ENCODE peak calls at places on chromosomes 6 and 20, in five cellular contexts. R is NCI-H1092 treated with DMSO at 0.1 percent for 48 hours, I is uterus, O is natural killer cell, D is choroid plexus epithelial cell. T is an unnamed sample.

GRCh38 chr20:35478804-35479472 is 23.5 kb downstream of the CEP250 start:
- DNase-seq in R (no peak), I (no peak), O (no peak), D (peak), T (no peak)

GRCh38 chr20:62051901-62052255 is 13.8 kb downstream of the TAF4 start:
- DNase-seq in R (no peak), I (no peak), O (no peak), D (no peak), T (no peak)

GRCh38 chr20:57313951-57314350 is 15.7 kb upstream of the SPO11 start:
- DNase-seq in R (no peak), I (no peak), O (no peak), D (no peak), T (no peak)

GRCh38 chr6:79570129-79570801 is 33.0 kb upstream of the LCA5 start:
- DNase-seq in R (peak), I (peak), O (no peak), D (peak), T (no peak)

GRCh38 chr6:30726506-30727413 is 6.6 kb downstream of the TUBB start:
- DNase-seq in R (no peak), I (no peak), O (no peak), D (no peak), T (no peak)

GRCh38 chr20:32336918-32337347 is 21.2 kb upstream of the ASXL1 start:
- DNase-seq in R (peak), I (no peak), O (no peak), D (peak), T (no peak)

GRCh38 chr6:116229287-116229913 is 24.5 kb downstream of the TSPYL4 start:
- DNase-seq in R (no peak), I (peak), O (no peak), D (peak), T (no peak)

GRCh38 chr20:63955281-63955845 is 853 bp downstream of the UCKL1 start:
- DNase-seq in R (no peak), I (no peak), O (no peak), D (no peak), T (no peak)

GRCh38 chr6:30790734-30791383 is 46.5 kb upstream of the IER3 start:
- DNase-seq in R (no peak), I (no peak), O (no peak), D (no peak), T (no peak)

GRCh38 chr20:51876511-51876910 is 74.2 kb upstream of the SALL4 start:
- DNase-seq in R (no peak), I (no peak), O (no peak), D (no peak), T (no peak)

T was measured in T-helper 9 cell.